ENCODE peak calls at places on chromosomes 2 and 18, in nine cellular contexts. Y, O, I, L, J, F, Q, H and T are unnamed samples.

GRCh38 chr2:3738454-3738853 is 35.1 kb downstream of the DCDC2C start:
- DNase-seq in J (no peak), O (peak), I (peak), Y (peak), L (no peak), Q (no peak), H (no peak), F (peak), T (no peak)

GRCh38 chr2:187718092-187718491 is 163.9 kb upstream of the TFPI start:
- DNase-seq in H (no peak), I (peak), Q (no peak), J (no peak), F (no peak), O (no peak), L (no peak), Y (no peak), T (no peak)

GRCh38 chr2:221022554-221022953 is 549.5 kb downstream of the EPHA4 start:
- DNase-seq in Q (no peak), Y (no peak), I (no peak), L (no peak), J (no peak), O (no peak), F (no peak), H (no peak), T (no peak)

GRCh38 chr2:46645681-46646162 is 166.4 kb downstream of the TMEM247 start:
- DNase-seq in L (no peak), H (peak), Y (peak), Q (no peak), I (no peak), O (peak), F (peak), J (peak), T (peak)

GRCh38 chr2:233438573-233439147 is 84.4 kb downstream of the DGKD start:
- DNase-seq in H (no peak), J (no peak), L (no peak), I (no peak), O (no peak), Y (no peak), Q (no peak), F (no peak), T (no peak)

GRCh38 chr2:218289639-218290315 is 2.5 kb downstream of the TMBIM1 start:
- DNase-seq in O (peak), Q (peak), L (peak), H (no peak), J (no peak), I (no peak), F (no peak), Y (no peak), T (no peak)

GRCh38 chr2:232543928-232544631 is 4.6 kb downstream of the CHRNG start:
- DNase-seq in I (no peak), Q (no peak), F (no peak), L (no peak), Y (no peak), J (no peak), H (peak), O (no peak), T (no peak)

GRCh38 chr2:10345813-10346212 is 43.1 kb downstream of the HPCAL1 start:
- DNase-seq in O (no peak), Q (no peak), I (no peak), J (no peak), Y (no peak), H (no peak), L (no peak), F (no peak), T (no peak)

GRCh38 chr2:218885981-218886447 is 5.4 kb downstream of the WNT10A start:
- DNase-seq in F (no peak), Q (no peak), J (no peak), H (no peak), I (no peak), L (no peak), Y (no peak), O (no peak), T (no peak)

DNA sequence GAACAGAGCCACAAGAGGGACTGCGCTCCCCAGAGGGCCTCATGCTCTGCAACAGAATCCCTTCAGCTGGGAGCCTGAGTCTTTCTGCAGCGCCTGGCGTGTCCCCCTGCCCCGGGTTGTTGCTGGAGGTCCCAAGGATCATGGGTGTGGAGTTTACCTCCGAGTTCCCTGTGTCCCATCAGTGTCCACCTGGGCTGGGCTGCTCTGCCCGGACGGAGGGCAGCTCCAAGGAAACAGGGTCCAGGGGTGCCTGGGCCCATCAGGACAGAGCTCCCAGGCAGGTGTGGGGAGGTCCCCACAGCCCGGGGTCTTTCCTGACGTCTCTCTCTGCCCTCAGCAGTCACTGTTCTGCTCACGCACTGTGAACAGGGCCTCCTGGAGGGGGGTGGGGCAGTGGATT is 63.5 kb downstream of the EMILIN2 start:
- DNase-seq in H (no peak), J (no peak), L (no peak), Y (no peak), F (no peak), Q (no peak), O (no peak), I (no peak), T (no peak)
- H3K27ac ChIP-seq in H (no peak), J (no peak), L (no peak), Y (no peak), F (no peak), Q (no peak), O (no peak), I (no peak), T (no peak)

DNA sequence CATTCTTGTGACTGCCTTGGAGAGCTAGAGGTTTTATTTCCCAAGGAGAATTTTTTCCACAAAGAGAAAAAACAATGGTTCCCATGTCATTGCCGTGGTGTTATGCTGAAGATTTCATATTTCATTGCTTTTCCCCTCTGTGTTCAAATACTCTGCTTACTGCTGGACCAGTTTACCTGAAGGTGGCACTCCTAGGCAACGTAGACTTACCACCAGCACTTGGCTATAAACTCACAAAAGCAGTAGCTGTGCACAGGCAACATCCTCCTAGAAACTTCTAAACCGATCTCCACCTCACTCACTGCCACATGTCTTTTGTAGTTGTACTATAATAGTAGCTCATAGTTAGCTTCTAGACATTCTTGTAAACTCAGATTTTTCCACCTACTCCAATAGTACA is 1319.7 kb upstream of the CRIM1 start:
- DNase-seq in O (peak), Y (peak), I (peak), J (no peak), F (no peak), H (no peak), Q (no peak), L (no peak), T (no peak)
- TF ChIP-seq CTCF in O (peak), Y (peak), I (peak), J (no peak), F (no peak), H (peak), Q (no peak), L (no peak), T (no peak)

GRCh38 chr2:168449419-168449818 is 6.7 kb upstream of the CERS6 start:
- DNase-seq in L (no peak), H (no peak), O (no peak), I (no peak), J (no peak), Q (peak), F (no peak), Y (no peak), T (no peak)

GRCh38 chr2:168452781-168453180 is 3.3 kb upstream of the CERS6 start:
- DNase-seq in Q (no peak), L (no peak), O (no peak), J (no peak), H (no peak), F (no peak), Y (no peak), I (no peak), T (no peak)

GRCh38 chr2:168448980-168449379 is 7.1 kb upstream of the CERS6 start:
- DNase-seq in J (no peak), L (no peak), I (no peak), F (no peak), Y (no peak), H (no peak), O (no peak), Q (no peak), T (no peak)

GRCh38 chr2:168450171-168450570 is 5.9 kb upstream of the CERS6 start:
- DNase-seq in L (no peak), Y (no peak), O (no peak), F (no peak), Q (no peak), I (no peak), H (no peak), J (no peak), T (no peak)

GRCh38 chr2:168450752-168451151 is 5.3 kb upstream of the CERS6 start:
- DNase-seq in L (no peak), I (no peak), H (no peak), Q (no peak), O (no peak), Y (no peak), J (no peak), F (no peak), T (no peak)
- H3K27ac ChIP-seq in L (no peak), I (no peak), H (no peak), Q (no peak), O (no peak), Y (no peak), J (no peak), F (no peak), T (no peak)

GRCh38 chr18:70273021-70273420 is 15.8 kb upstream of the SOCS6 start:
- DNase-seq in F (no peak), H (no peak), I (no peak), L (no peak), Q (no peak), O (no peak), Y (no peak), J (no peak), T (no peak)

GRCh38 chr18:70271742-70272141 is 17.1 kb upstream of the SOCS6 start:
- DNase-seq in Q (no peak), Y (no peak), O (no peak), I (no peak), L (no peak), H (no peak), J (no peak), F (no peak), T (no peak)

GRCh38 chr18:70280007-70280925 is 8.6 kb upstream of the SOCS6 start:
- DNase-seq in H (no peak), O (no peak), Q (peak), F (no peak), L (peak), I (no peak), J (peak), Y (no peak), T (no peak)

GRCh38 chr18:70279470-70279869 is 9.4 kb upstream of the SOCS6 start:
- DNase-seq in J (no peak), Q (no peak), F (no peak), H (no peak), L (no peak), O (no peak), Y (no peak), I (no peak), T (no peak)

GRCh38 chr18:70276416-70277145 is 12.3 kb upstream of the SOCS6 start:
- DNase-seq in F (no peak), Y (no peak), J (no peak), O (no peak), H (no peak), L (no peak), Q (no peak), I (no peak), T (no peak)
- TF ChIP-seq CTCF in F (no peak), Y (no peak), J (no peak), O (no peak), H (no peak), L (no peak), Q (no peak), I (no peak), T (no peak)

DNA sequence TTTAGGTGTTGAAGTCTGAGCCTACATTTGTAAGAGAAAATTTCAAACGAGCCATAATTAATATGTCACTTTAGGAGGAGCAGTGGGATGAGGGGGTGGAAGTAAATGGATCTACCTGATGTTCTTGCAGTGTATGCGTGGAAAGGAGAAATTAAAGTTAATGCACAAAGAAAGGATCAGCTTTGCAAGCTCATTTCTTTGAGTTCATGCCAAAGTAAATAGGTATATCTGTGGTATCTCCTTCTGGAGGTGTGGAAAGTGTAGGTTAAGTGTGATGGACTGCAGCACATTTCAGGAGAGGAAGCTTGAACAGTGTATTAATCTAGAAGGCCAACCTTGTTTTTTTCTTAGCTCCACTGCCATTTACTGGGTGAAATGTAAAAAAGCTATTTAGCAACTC is 307.5 kb upstream of the ZEB2 start:
- DNase-seq in J (no peak), L (no peak), I (no peak), Q (no peak), F (no peak), O (no peak), H (no peak), Y (no peak), T (no peak)
- H3K27ac ChIP-seq in J (no peak), L (no peak), I (no peak), Q (no peak), F (no peak), O (no peak), H (no peak), Y (no peak), T (no peak)